ENCODE peak calls at places on chromosomes 5 and 9, in ten cellular contexts. One of them, this sample, is unnamed. For H3K27me3 and H3K4me1, the result is how much of the 10 kb centered on the place peaks cover.

GRCh38 chr5:6701500-6701899 is 11.7 kb upstream of the TENT4A start:
- ATAC-seq in K562: no peak
- ATAC-seq in body of pancreas: no peak
- ATAC-seq in upper lobe of left lung: no peak
- ATAC-seq in heart left ventricle: no peak
- ATAC-seq in IMR-90: no peak
- ATAC-seq in HepG2: no peak
- ATAC-seq in right lobe of liver: no peak
- ATAC-seq in gastrocnemius medialis: no peak
- ATAC-seq in HCT116: no peak
- ATAC-seq in this sample: no peak

GRCh38 chr9:129473523-129474244 is 147.2 kb downstream of the C9orf50 start:
- ATAC-seq in K562: no peak
- ATAC-seq in body of pancreas: no peak
- ATAC-seq in upper lobe of left lung: no peak
- ATAC-seq in heart left ventricle: peak
- ATAC-seq in IMR-90: peak
- ATAC-seq in HepG2: no peak
- ATAC-seq in right lobe of liver: no peak
- ATAC-seq in gastrocnemius medialis: peak
- ATAC-seq in HCT116: no peak
- ATAC-seq in this sample: peak

GRCh38 chr9:87543251-87543650 is 45.6 kb downstream of the DAPK1 start:
- ATAC-seq in K562: no peak
- ATAC-seq in body of pancreas: no peak
- ATAC-seq in upper lobe of left lung: no peak
- ATAC-seq in heart left ventricle: no peak
- ATAC-seq in IMR-90: no peak
- ATAC-seq in HepG2: no peak
- ATAC-seq in right lobe of liver: no peak
- ATAC-seq in gastrocnemius medialis: no peak
- ATAC-seq in HCT116: no peak
- ATAC-seq in this sample: no peak

GRCh38 chr5:60633336-60633735 is 66.6 kb downstream of the DEPDC1B start:
- ATAC-seq in K562: no peak
- ATAC-seq in body of pancreas: peak
- ATAC-seq in upper lobe of left lung: peak
- ATAC-seq in heart left ventricle: no peak
- ATAC-seq in IMR-90: peak
- ATAC-seq in HepG2: no peak
- ATAC-seq in right lobe of liver: no peak
- ATAC-seq in gastrocnemius medialis: no peak
- ATAC-seq in HCT116: no peak
- ATAC-seq in this sample: no peak

GRCh38 chr9:17719053-17719452 is 140.2 kb downstream of the SH3GL2 start:
- ATAC-seq in K562: no peak
- ATAC-seq in body of pancreas: no peak
- ATAC-seq in upper lobe of left lung: no peak
- ATAC-seq in heart left ventricle: no peak
- ATAC-seq in IMR-90: no peak
- ATAC-seq in HepG2: no peak
- ATAC-seq in right lobe of liver: no peak
- ATAC-seq in gastrocnemius medialis: no peak
- ATAC-seq in HCT116: no peak
- ATAC-seq in this sample: no peak

GRCh38 chr5:149399775-149400174 is 20.7 kb upstream of the IL17B start:
- ATAC-seq in K562: peak
- ATAC-seq in body of pancreas: no peak
- ATAC-seq in upper lobe of left lung: no peak
- ATAC-seq in heart left ventricle: peak
- ATAC-seq in IMR-90: no peak
- ATAC-seq in HepG2: no peak
- ATAC-seq in right lobe of liver: no peak
- ATAC-seq in gastrocnemius medialis: no peak
- ATAC-seq in HCT116: peak
- ATAC-seq in this sample: no peak

GRCh38 chr5:103109277-103109676 is 10.7 kb downstream of the GIN1 start:
- ATAC-seq in K562: peak
- ATAC-seq in body of pancreas: no peak
- ATAC-seq in upper lobe of left lung: no peak
- ATAC-seq in heart left ventricle: no peak
- ATAC-seq in IMR-90: no peak
- ATAC-seq in HepG2: no peak
- ATAC-seq in right lobe of liver: no peak
- ATAC-seq in gastrocnemius medialis: no peak
- ATAC-seq in HCT116: no peak
- ATAC-seq in this sample: no peak

GRCh38 chr5:66747602-66748001 is 151.4 kb downstream of the MAST4 start:
- ATAC-seq in K562: no peak
- ATAC-seq in body of pancreas: no peak
- ATAC-seq in upper lobe of left lung: no peak
- ATAC-seq in heart left ventricle: no peak
- ATAC-seq in IMR-90: no peak
- ATAC-seq in HepG2: no peak
- ATAC-seq in right lobe of liver: no peak
- ATAC-seq in gastrocnemius medialis: no peak
- ATAC-seq in HCT116: no peak
- ATAC-seq in this sample: no peak

GRCh38 chr9:130846487-130847305 is 11.6 kb downstream of the ABL1 start:
- ATAC-seq in K562: peak
- ATAC-seq in body of pancreas: peak
- ATAC-seq in upper lobe of left lung: peak
- ATAC-seq in heart left ventricle: peak
- ATAC-seq in IMR-90: peak
- ATAC-seq in HepG2: no peak
- ATAC-seq in right lobe of liver: peak
- ATAC-seq in gastrocnemius medialis: no peak
- ATAC-seq in HCT116: peak
- ATAC-seq in this sample: peak

GRCh38 chr9:130845254-130845653 is 10.2 kb downstream of the ABL1 start:
- ATAC-seq in K562: peak
- ATAC-seq in body of pancreas: no peak
- ATAC-seq in upper lobe of left lung: no peak
- ATAC-seq in heart left ventricle: no peak
- ATAC-seq in IMR-90: no peak
- ATAC-seq in HepG2: no peak
- ATAC-seq in right lobe of liver: no peak
- ATAC-seq in gastrocnemius medialis: no peak
- ATAC-seq in HCT116: no peak
- ATAC-seq in this sample: no peak

GRCh38 chr9:130845901-130846381 is 10.9 kb downstream of the ABL1 start:
- ATAC-seq in K562: peak
- ATAC-seq in body of pancreas: peak
- ATAC-seq in upper lobe of left lung: no peak
- ATAC-seq in heart left ventricle: peak
- ATAC-seq in IMR-90: peak
- ATAC-seq in HepG2: no peak
- ATAC-seq in right lobe of liver: peak
- ATAC-seq in gastrocnemius medialis: no peak
- ATAC-seq in HCT116: no peak
- ATAC-seq in this sample: no peak

GRCh38 chr9:130849356-130849755 is 14.3 kb downstream of the ABL1 start:
- ATAC-seq in K562: no peak
- ATAC-seq in body of pancreas: no peak
- ATAC-seq in upper lobe of left lung: no peak
- ATAC-seq in heart left ventricle: no peak
- ATAC-seq in IMR-90: no peak
- ATAC-seq in HepG2: no peak
- ATAC-seq in right lobe of liver: no peak
- ATAC-seq in gastrocnemius medialis: no peak
- ATAC-seq in HCT116: no peak
- ATAC-seq in this sample: no peak

GRCh38 chr9:130847306-130848217 is 12.5 kb downstream of the ABL1 start:
- ATAC-seq in K562: no peak
- ATAC-seq in body of pancreas: peak
- ATAC-seq in upper lobe of left lung: peak
- ATAC-seq in heart left ventricle: peak
- ATAC-seq in IMR-90: peak
- ATAC-seq in HepG2: no peak
- ATAC-seq in right lobe of liver: peak
- ATAC-seq in gastrocnemius medialis: peak
- ATAC-seq in HCT116: peak
- ATAC-seq in this sample: peak
- TF ChIP-seq POLR2A in K562: no peak
- TF ChIP-seq POLR2A in body of pancreas: no peak
- TF ChIP-seq POLR2A in upper lobe of left lung: no peak
- TF ChIP-seq POLR2A in heart left ventricle: no peak
- TF ChIP-seq POLR2A in IMR-90: peak
- TF ChIP-seq POLR2A in HepG2: no peak
- TF ChIP-seq POLR2A in right lobe of liver: no peak
- TF ChIP-seq POLR2A in gastrocnemius medialis: peak
- TF ChIP-seq POLR2A in HCT116: no peak
- TF ChIP-seq POLR2A in this sample: peak

GRCh38 chr9:130662927-130663257 is 1.5 kb upstream of the PRDM12 start:
- ATAC-seq in K562: no peak
- ATAC-seq in body of pancreas: no peak
- ATAC-seq in upper lobe of left lung: no peak
- ATAC-seq in heart left ventricle: no peak
- ATAC-seq in IMR-90: no peak
- ATAC-seq in HepG2: peak
- ATAC-seq in right lobe of liver: no peak
- ATAC-seq in gastrocnemius medialis: no peak
- ATAC-seq in HCT116: no peak
- ATAC-seq in this sample: no peak

GRCh38 chr9:130665029-130665430 is 636 bp downstream of the PRDM12 start:
- ATAC-seq in K562: no peak
- ATAC-seq in body of pancreas: no peak
- ATAC-seq in upper lobe of left lung: no peak
- ATAC-seq in heart left ventricle: no peak
- ATAC-seq in IMR-90: no peak
- ATAC-seq in HepG2: no peak
- ATAC-seq in right lobe of liver: no peak
- ATAC-seq in gastrocnemius medialis: no peak
- ATAC-seq in HCT116: no peak
- ATAC-seq in this sample: no peak

GRCh38 chr9:130665431-130666392 is 1.3 kb downstream of the PRDM12 start:
- ATAC-seq in K562: no peak
- ATAC-seq in body of pancreas: no peak
- ATAC-seq in upper lobe of left lung: no peak
- ATAC-seq in heart left ventricle: no peak
- ATAC-seq in IMR-90: no peak
- ATAC-seq in HepG2: no peak
- ATAC-seq in right lobe of liver: no peak
- ATAC-seq in gastrocnemius medialis: no peak
- ATAC-seq in HCT116: no peak
- ATAC-seq in this sample: no peak

GRCh38 chr9:130663258-130664171 is 879 bp upstream of the PRDM12 start:
- ATAC-seq in K562: peak
- ATAC-seq in body of pancreas: peak
- ATAC-seq in upper lobe of left lung: no peak
- ATAC-seq in heart left ventricle: peak
- ATAC-seq in IMR-90: peak
- ATAC-seq in HepG2: peak
- ATAC-seq in right lobe of liver: peak
- ATAC-seq in gastrocnemius medialis: no peak
- ATAC-seq in HCT116: no peak
- ATAC-seq in this sample: no peak

DNA sequence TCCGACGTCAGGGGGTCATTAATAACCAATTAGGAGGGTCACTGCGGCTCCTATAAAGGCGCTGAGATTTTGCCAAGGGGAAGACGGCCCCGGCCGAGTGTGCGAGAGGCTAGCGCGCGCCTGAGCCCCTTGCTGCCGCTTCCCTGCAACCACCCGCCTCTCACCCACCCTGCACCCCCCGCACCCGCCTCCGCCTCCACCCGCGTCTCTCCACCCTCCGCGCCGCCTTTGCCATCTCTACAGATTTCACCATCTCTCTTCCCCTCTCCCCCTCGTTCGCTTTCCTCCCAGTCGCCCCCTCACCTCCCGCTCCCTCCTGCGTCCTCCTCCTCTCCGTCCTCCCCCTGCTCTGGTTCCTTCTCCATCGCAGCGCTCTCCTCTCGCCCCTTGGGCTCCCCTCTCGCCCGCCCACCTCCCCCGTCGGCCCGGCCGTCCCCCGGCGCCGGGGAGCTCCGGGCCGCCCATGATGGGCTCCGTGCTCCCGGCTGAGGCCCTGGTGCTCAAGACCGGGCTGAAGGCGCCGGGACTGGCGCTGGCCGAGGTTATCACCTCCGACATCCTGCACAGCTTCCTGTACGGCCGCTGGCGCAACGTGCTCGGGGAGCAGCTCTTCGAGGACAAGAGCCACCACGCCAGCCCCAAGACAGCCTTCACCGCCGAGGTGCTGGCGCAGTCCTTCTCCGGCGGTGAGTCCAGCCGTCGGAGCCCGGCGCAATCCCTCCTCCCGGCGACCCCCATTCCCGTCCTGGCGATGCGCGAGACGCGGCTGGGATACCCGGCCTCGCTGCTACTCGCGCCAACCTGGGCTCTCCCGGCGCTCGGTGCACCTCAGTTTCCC is at the start of gene PRDM12:
- ATAC-seq in K562: no peak
- ATAC-seq in body of pancreas: no peak
- ATAC-seq in upper lobe of left lung: no peak
- ATAC-seq in heart left ventricle: no peak
- ATAC-seq in IMR-90: no peak
- ATAC-seq in HepG2: no peak
- ATAC-seq in right lobe of liver: peak
- ATAC-seq in gastrocnemius medialis: no peak
- ATAC-seq in HCT116: no peak
- ATAC-seq in this sample: no peak
- H3K27me3 ChIP-seq in K562: half or more
- H3K27me3 ChIP-seq in body of pancreas: half or more
- H3K27me3 ChIP-seq in upper lobe of left lung: half or more
- H3K27me3 ChIP-seq in heart left ventricle: half or more
- H3K27me3 ChIP-seq in IMR-90: half or more
- H3K27me3 ChIP-seq in HepG2: under half
- H3K27me3 ChIP-seq in right lobe of liver: under half
- H3K27me3 ChIP-seq in gastrocnemius medialis: half or more
- H3K27me3 ChIP-seq in HCT116: under half
- H3K27me3 ChIP-seq in this sample: half or more

DNA sequence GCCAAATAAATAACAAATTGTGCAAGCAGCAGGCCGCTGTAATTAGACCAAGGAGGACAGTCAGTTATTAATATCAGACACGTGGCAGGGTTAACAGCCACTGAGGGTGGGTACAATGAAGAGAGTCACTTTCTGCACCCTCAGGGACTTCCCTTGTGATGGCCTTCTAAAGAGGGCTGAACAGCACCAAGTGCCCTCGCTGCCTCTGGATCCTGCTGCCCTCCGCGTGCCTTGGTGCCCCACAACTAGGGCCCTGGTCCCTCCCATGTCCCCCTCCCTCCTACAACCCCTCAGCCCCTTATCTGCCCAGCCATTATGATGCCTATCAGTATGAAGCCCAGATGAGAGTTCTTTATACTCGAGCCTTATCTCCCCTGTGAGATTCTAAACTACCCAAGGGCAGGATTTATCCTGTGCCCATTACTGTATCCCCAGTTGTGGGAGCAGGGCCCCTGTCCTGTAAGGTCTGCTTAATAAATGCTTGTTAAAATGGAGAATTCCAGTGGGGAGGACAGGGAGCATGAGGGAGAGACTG is 37.3 kb downstream of the PCDH1 start:
- ATAC-seq in K562: no peak
- ATAC-seq in body of pancreas: no peak
- ATAC-seq in upper lobe of left lung: no peak
- ATAC-seq in heart left ventricle: no peak
- ATAC-seq in IMR-90: no peak
- ATAC-seq in HepG2: no peak
- ATAC-seq in right lobe of liver: peak
- ATAC-seq in gastrocnemius medialis: no peak
- ATAC-seq in HCT116: no peak
- ATAC-seq in this sample: no peak
- H3K4me1 ChIP-seq in K562: under half
- H3K4me1 ChIP-seq in body of pancreas: under half
- H3K4me1 ChIP-seq in upper lobe of left lung: half or more
- H3K4me1 ChIP-seq in heart left ventricle: half or more
- H3K4me1 ChIP-seq in IMR-90: under half
- H3K4me1 ChIP-seq in HepG2: under half
- H3K4me1 ChIP-seq in right lobe of liver: under half
- H3K4me1 ChIP-seq in gastrocnemius medialis: under half
- H3K4me1 ChIP-seq in HCT116: under half
- H3K4me1 ChIP-seq in this sample: under half

DNA sequence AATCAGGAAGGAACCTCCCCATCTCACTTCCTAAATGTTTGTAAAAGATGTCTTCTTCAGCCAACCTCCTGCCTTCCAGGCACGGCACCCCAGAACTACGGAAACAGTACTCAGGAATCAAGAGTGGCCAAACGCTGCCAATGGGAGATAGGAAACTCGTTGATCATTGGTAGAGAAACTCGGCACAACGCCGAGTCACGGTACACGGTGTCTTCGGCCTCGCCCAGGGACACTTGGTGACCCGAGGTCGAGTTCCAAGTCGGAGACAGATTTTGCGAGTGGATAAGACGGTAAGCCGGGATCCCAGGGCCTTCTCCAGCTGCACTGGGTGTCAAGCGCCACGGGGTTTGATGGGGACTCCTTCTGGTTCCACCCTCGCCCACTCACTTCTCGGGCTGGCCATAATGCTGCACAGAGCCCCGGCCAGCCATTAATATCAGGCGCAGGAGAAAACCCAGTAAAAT is 343 bp downstream of the KIAA0825 start:
- ATAC-seq in K562: peak
- ATAC-seq in body of pancreas: peak
- ATAC-seq in upper lobe of left lung: peak
- ATAC-seq in heart left ventricle: peak
- ATAC-seq in IMR-90: peak
- ATAC-seq in HepG2: peak
- ATAC-seq in right lobe of liver: peak
- ATAC-seq in gastrocnemius medialis: peak
- ATAC-seq in HCT116: peak
- ATAC-seq in this sample: peak
- TF ChIP-seq POLR2A in K562: no peak
- TF ChIP-seq POLR2A in body of pancreas: no peak
- TF ChIP-seq POLR2A in upper lobe of left lung: no peak
- TF ChIP-seq POLR2A in heart left ventricle: no peak
- TF ChIP-seq POLR2A in IMR-90: no peak
- TF ChIP-seq POLR2A in HepG2: no peak
- TF ChIP-seq POLR2A in right lobe of liver: no peak
- TF ChIP-seq POLR2A in gastrocnemius medialis: no peak
- TF ChIP-seq POLR2A in HCT116: no peak
- TF ChIP-seq POLR2A in this sample: no peak

This sample was measured in gastroesophageal sphincter.